ENCODE peak calls at places on chromosomes 7 and 10, in six cellular contexts. C is astrocyte, X is GM23248, H is SK-N-SH, K is H9, A is neuronal stem cell. Z is an unnamed sample.

GRCh38 chr10:86179961-86180360 is 186.6 kb downstream of the GRID1 start:
- DNase-seq in H (no peak), A (no peak), K (no peak), X (no peak), C (no peak), Z (no peak)

GRCh38 chr7:39130740-39131538 is 153.2 kb downstream of the POU6F2 start:
- DNase-seq in A (no peak), K (no peak), C (no peak), X (no peak), H (no peak), Z (no peak)

GRCh38 chr10:48459270-48460147 is 145.4 kb downstream of the ARHGAP22 start:
- DNase-seq in K (peak; percentile 57), A (no peak), C (no peak), X (no peak), H (no peak), Z (peak; percentile 89)

GRCh38 chr10:79258894-79259293 is 88.4 kb upstream of the PPIF start:
- DNase-seq in K (no peak), X (no peak), A (no peak), C (no peak), H (peak; percentile 80), Z (no peak)

GRCh38 chr7:103065666-103066065 is 8.9 kb downstream of the FBXL13 start:
- DNase-seq in X (peak; percentile 57), H (peak; percentile 65), K (peak; percentile 60), C (no peak), A (peak; percentile 5), Z (no peak)

GRCh38 chr7:114658188-114658587 is 243.6 kb downstream of the FOXP2 start:
- DNase-seq in H (no peak), C (no peak), X (no peak), K (no peak), A (no peak), Z (no peak)

GRCh38 chr10:12559578-12560178 is 210.3 kb downstream of the CAMK1D start:
- DNase-seq in C (no peak), A (no peak), K (no peak), H (no peak), X (no peak), Z (no peak)

GRCh38 chr7:140525741-140526140 is 46.4 kb upstream of the MKRN1 start:
- DNase-seq in X (peak; percentile 60), H (no peak), C (peak; percentile 76), K (peak; percentile 30), A (no peak), Z (no peak)

GRCh38 chr10:127894146-127894545 is 1.4 kb upstream of the CLRN3 start:
- DNase-seq in X (no peak), K (no peak), H (no peak), C (peak; percentile 33), A (no peak), Z (no peak)

GRCh38 chr7:151213826-151214225 is 3.5 kb upstream of the H2BK1 start:
- DNase-seq in A (no peak), K (no peak), H (no peak), C (no peak), X (no peak), Z (peak; percentile 27)

GRCh38 chr7:1663857-1664651 is 6.0 kb upstream of the ELFN1 start:
- DNase-seq in K (peak; percentile 56), A (peak; percentile 23), X (no peak), H (peak; percentile 47), C (no peak), Z (peak; percentile 85)

GRCh38 chr10:44873156-44873555 is 38.0 kb upstream of the TMEM72 start:
- DNase-seq in C (no peak), K (no peak), A (no peak), X (peak; percentile 75), H (no peak), Z (no peak)

GRCh38 chr7:50959560-50959959 is 176.9 kb upstream of the GRB10 start:
- DNase-seq in A (no peak), K (no peak), C (no peak), H (no peak), X (no peak), Z (no peak)

GRCh38 chr7:156832195-156832877 is 60.6 kb downstream of the LMBR1 start:
- DNase-seq in X (no peak), C (no peak), K (no peak), H (no peak), A (no peak), Z (no peak)

GRCh38 chr7:377069-378040 is 87.4 kb downstream of the FOXL3 start:
- DNase-seq in K (peak; percentile 34), A (no peak), X (no peak), H (peak; percentile 35), C (no peak), Z (peak; percentile 69)

GRCh38 chr7:111324228-111324627 is 233.3 kb downstream of the LRRN3 start:
- DNase-seq in X (no peak), K (no peak), C (no peak), H (no peak), A (no peak), Z (no peak)

GRCh38 chr10:5018150-5018549 is 14.5 kb upstream of the AKR1C2 start:
- DNase-seq in K (no peak), H (no peak), A (no peak), X (no peak), C (no peak), Z (no peak)

GRCh38 chr10:69242844-69243212 is 22.7 kb downstream of the HKDC1 start:
- DNase-seq in K (no peak), X (no peak), H (no peak), C (peak; percentile 12), A (no peak), Z (no peak)

GRCh38 chr10:125881192-125881591 is at the start of gene DHX32:
- DNase-seq in A (peak; percentile 87), H (no peak), X (no peak), K (peak; percentile 79), C (no peak), Z (no peak)

GRCh38 chr7:92425311-92425947 is 21.9 kb upstream of the GATAD1 start:
- DNase-seq in A (no peak), H (no peak), C (no peak), K (peak; percentile 73), X (peak; percentile 33), Z (no peak)

GRCh38 chr7:1644341-1645070 is 25.6 kb upstream of the ELFN1 start:
- DNase-seq in X (no peak), A (no peak), K (no peak), C (no peak), H (no peak), Z (peak; percentile 86)

GRCh38 chr10:15238553-15239335 is 70.3 kb upstream of the NMT2 start:
- DNase-seq in X (peak; percentile 60), A (no peak), H (no peak), K (no peak), C (peak; percentile 73), Z (no peak)

GRCh38 chr10:30098624-30099023 is 39.2 kb upstream of the JCAD start:
- DNase-seq in C (peak; percentile 97), H (no peak), X (peak; percentile 93), A (no peak), K (no peak), Z (peak; percentile 70)

GRCh38 chr7:33579561-33579960 is 325.8 kb upstream of the BMPER start:
- DNase-seq in H (no peak), K (no peak), C (no peak), X (no peak), A (no peak), Z (no peak)

GRCh38 chr10:21627331-21627730 is 93.3 kb downstream of the MLLT10 start:
- DNase-seq in K (no peak), A (no peak), H (no peak), C (no peak), X (no peak), Z (no peak)

GRCh38 chr7:36736827-36737211 is 12.5 kb upstream of the AOAH start:
- DNase-seq in K (no peak), C (no peak), A (no peak), H (no peak), X (no peak), Z (no peak)
- H3K4me2 ChIP-seq in K (no peak overlapping the region), C (no peak overlapping the region), A (no peak overlapping the region), H (no peak overlapping the region), X (no peak overlapping the region), Z (no peak overlapping the region)

GRCh38 chr7:73721237-73721848 is 1.9 kb upstream of the STX1A start:
- DNase-seq in A (no peak), H (peak; percentile 25), C (no peak), K (no peak), X (peak; percentile 29), Z (peak; percentile 50)
- H3K4me2 ChIP-seq in A (no peak overlapping the region), H (peak overlapping the region; percentile 20), C (no peak overlapping the region), K (no peak overlapping the region), X (no peak overlapping the region), Z (no peak overlapping the region)

GRCh38 chr7:54837761-54838539 is 78.9 kb upstream of the SEC61G start:
- DNase-seq in C (no peak), A (no peak), K (no peak), H (no peak), X (no peak), Z (no peak)

GRCh38 chr7:54838540-54838925 is 79.5 kb upstream of the SEC61G start:
- DNase-seq in A (no peak), C (no peak), X (no peak), H (no peak), K (no peak), Z (no peak)

GRCh38 chr7:54839538-54840213 is 80.7 kb upstream of the SEC61G start:
- DNase-seq in A (no peak), H (peak; percentile 78), C (peak; percentile 37), K (peak; percentile 86), X (peak; percentile 81), Z (peak; percentile 95)

GRCh38 chr7:54843961-54844360 is 85.0 kb upstream of the SEC61G start:
- DNase-seq in H (no peak), K (no peak), X (no peak), C (no peak), A (no peak), Z (no peak)

GRCh38 chr7:54841772-54842707 is 83.0 kb upstream of the SEC61G start:
- DNase-seq in X (peak; percentile 39), H (no peak), K (peak; percentile 47), A (no peak), C (peak; percentile 89), Z (no peak)
- H3K4me2 ChIP-seq in X (peak overlapping the region; percentile 10), H (peak overlapping the region; percentile 34), K (no peak overlapping the region), A (no peak overlapping the region), C (peak overlapping the region; percentile 74), Z (peak overlapping the region; percentile 62)

GRCh38 chr7:130998993-130999602 is 265.1 kb upstream of the KLF14 start:
- DNase-seq in K (no peak), X (no peak), A (no peak), H (no peak), C (peak; percentile 68), Z (no peak)

GRCh38 chr7:130996205-130996840 is 262.3 kb upstream of the KLF14 start:
- DNase-seq in K (no peak), X (no peak), C (no peak), A (no peak), H (no peak), Z (no peak)

GRCh38 chr7:130995252-130996081 is 261.5 kb upstream of the KLF14 start:
- DNase-seq in X (peak; percentile 64), C (no peak), A (no peak), K (no peak), H (no peak), Z (no peak)

GRCh38 chr7:130994378-130995115 is 260.5 kb upstream of the KLF14 start:
- DNase-seq in A (no peak), H (no peak), C (peak; percentile 47), X (peak; percentile 77), K (no peak), Z (peak; percentile 39)

DNA sequence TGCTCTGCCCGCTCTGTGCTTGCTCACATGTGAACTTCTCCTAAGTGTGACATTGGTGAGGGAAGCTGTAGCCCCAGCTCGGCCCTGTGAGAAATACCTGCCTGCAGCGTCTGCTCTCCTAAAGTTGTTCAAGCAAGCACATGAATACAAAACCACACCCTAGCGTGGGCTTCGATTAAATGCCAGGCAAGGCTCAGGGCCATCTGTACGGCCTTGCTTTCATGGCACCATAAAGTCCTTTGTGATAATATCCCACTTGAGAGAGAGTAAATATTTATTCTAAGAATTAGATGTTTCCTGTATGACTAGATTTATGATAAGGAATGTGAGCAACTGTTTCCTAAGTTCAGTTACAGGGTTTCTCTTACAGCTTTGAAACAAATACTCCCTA is 262.8 kb upstream of the KLF14 start:
- DNase-seq in X (peak; percentile 52), A (no peak), K (no peak), C (peak; percentile 49), H (no peak), Z (no peak)
- H3K4me2 ChIP-seq in X (peak overlapping the region; percentile 76), A (no peak overlapping the region), K (no peak overlapping the region), C (peak overlapping the region; percentile 56), H (peak overlapping the region; percentile 30), Z (peak overlapping the region; percentile 59)

Z was measured in osteoblast.